ENCODE peak calls at places on chromosomes 6 and 20, in nine cellular contexts. K is heart left ventricle, N is uterus, I is A549, P is adrenal gland, F is tibial nerve, O is upper lobe of left lung, V is Peyer's patch, A is HCT116. E is an unnamed sample.

GRCh38 chr6:87706187-87706966 is 4.3 kb upstream of the AKIRIN2 start:
- DNase-seq in F (no peak), O (no peak), N (no peak), V (no peak), K (no peak), P (no peak), A (no peak), I (no peak), E (no peak)

GRCh38 chr20:61896058-61896961 is 169.4 kb downstream of the TAF4 start:
- DNase-seq in P (peak; percentile 60), K (no peak), I (peak; percentile 79), V (no peak), A (peak; percentile 12), N (no peak), O (no peak), F (no peak), E (no peak)

GRCh38 chr20:2706688-2707352 is 14.2 kb downstream of the EBF4 start:
- DNase-seq in F (no peak), V (no peak), N (no peak), A (no peak), P (no peak), I (no peak), K (no peak), O (no peak), E (no peak)

GRCh38 chr6:156885562-156885961 is 108.4 kb downstream of the ARID1B start:
- DNase-seq in F (no peak), N (no peak), K (no peak), V (no peak), A (no peak), I (no peak), O (no peak), P (no peak), E (no peak)

GRCh38 chr6:127980996-127981395 is 80.1 kb upstream of the THEMIS start:
- DNase-seq in K (no peak), F (no peak), A (no peak), N (no peak), P (no peak), V (no peak), O (no peak), I (no peak), E (no peak)

GRCh38 chr6:27495386-27496135 is 22.7 kb upstream of the ZNF184 start:
- DNase-seq in A (peak; percentile 59), I (peak; percentile 70), N (peak; percentile 48), K (peak; percentile 55), V (no peak), F (peak; percentile 33), P (peak; percentile 71), O (no peak), E (peak; percentile 12)

GRCh38 chr6:28747631-28748157 is 176.1 kb downstream of the TRIM27 start:
- DNase-seq in K (no peak), P (no peak), F (no peak), I (peak; percentile 51), V (no peak), A (peak; percentile 90), N (no peak), O (no peak), E (no peak)

GRCh38 chr20:48234951-48235350 is 449.7 kb upstream of the SULF2 start:
- DNase-seq in F (no peak), K (no peak), N (no peak), O (no peak), A (no peak), P (no peak), V (peak; percentile 10), I (no peak), E (no peak)

GRCh38 chr6:45075246-45075645 is 252.9 kb upstream of the RUNX2 start:
- DNase-seq in P (no peak), K (no peak), V (no peak), O (no peak), F (no peak), N (no peak), A (no peak), I (no peak), E (no peak)

GRCh38 chr6:11208267-11208666 is 24.2 kb downstream of the NEDD9 start:
- DNase-seq in I (no peak), O (no peak), P (no peak), A (no peak), K (no peak), N (no peak), V (no peak), F (no peak), E (no peak)

GRCh38 chr6:84764332-84765049 is at the start of gene TBX18:
- DNase-seq in N (peak; percentile 79), P (peak; percentile 90), I (peak; percentile 67), A (peak; percentile 85), F (peak; percentile 98), O (peak; percentile 39), K (peak; percentile 91), V (peak; percentile 74), E (peak; percentile 77)

GRCh38 chr6:113634352-113635163 is 222.6 kb upstream of the MARCKS start:
- DNase-seq in F (no peak), O (no peak), I (no peak), P (no peak), N (no peak), V (no peak), A (no peak), K (no peak), E (no peak)

GRCh38 chr20:3248167-3248992 is 9.4 kb upstream of the SLC4A11 start:
- DNase-seq in P (peak; percentile 63), K (peak; percentile 54), F (no peak), O (peak; percentile 30), N (no peak), I (no peak), A (no peak), V (peak; percentile 56), E (no peak)

GRCh38 chr6:100482698-100483097 is 18.0 kb upstream of the SIM1 start:
- DNase-seq in V (no peak), P (no peak), N (no peak), A (no peak), O (no peak), F (no peak), I (no peak), K (no peak), E (no peak)

GRCh38 chr6:29865648-29866047 is 38.0 kb downstream of the HLA-G start:
- DNase-seq in F (no peak), N (no peak), P (no peak), O (no peak), I (no peak), A (no peak), V (no peak), K (no peak), E (no peak)

GRCh38 chr6:36911946-36912555 is 26.3 kb downstream of the C6orf89 start:
- DNase-seq in N (no peak), I (no peak), P (no peak), F (no peak), K (no peak), V (no peak), A (no peak), O (no peak), E (no peak)

GRCh38 chr20:47989957-47990356 is 204.7 kb upstream of the SULF2 start:
- DNase-seq in A (no peak), V (no peak), K (no peak), F (no peak), P (no peak), I (no peak), O (no peak), N (no peak), E (no peak)

GRCh38 chr6:31928672-31928939 is 1.1 kb downstream of the C2 start:
- DNase-seq in F (no peak), N (no peak), O (no peak), V (no peak), A (no peak), P (no peak), K (no peak), I (no peak), E (no peak)
- H3K4me3 ChIP-seq in F (no peak overlapping the region), N (no peak overlapping the region), O (peak overlapping the region; percentile 49), V (no peak overlapping the region), A (no peak overlapping the region), P (no peak overlapping the region), K (no peak overlapping the region), I (no peak overlapping the region), E (no peak overlapping the region)

DNA sequence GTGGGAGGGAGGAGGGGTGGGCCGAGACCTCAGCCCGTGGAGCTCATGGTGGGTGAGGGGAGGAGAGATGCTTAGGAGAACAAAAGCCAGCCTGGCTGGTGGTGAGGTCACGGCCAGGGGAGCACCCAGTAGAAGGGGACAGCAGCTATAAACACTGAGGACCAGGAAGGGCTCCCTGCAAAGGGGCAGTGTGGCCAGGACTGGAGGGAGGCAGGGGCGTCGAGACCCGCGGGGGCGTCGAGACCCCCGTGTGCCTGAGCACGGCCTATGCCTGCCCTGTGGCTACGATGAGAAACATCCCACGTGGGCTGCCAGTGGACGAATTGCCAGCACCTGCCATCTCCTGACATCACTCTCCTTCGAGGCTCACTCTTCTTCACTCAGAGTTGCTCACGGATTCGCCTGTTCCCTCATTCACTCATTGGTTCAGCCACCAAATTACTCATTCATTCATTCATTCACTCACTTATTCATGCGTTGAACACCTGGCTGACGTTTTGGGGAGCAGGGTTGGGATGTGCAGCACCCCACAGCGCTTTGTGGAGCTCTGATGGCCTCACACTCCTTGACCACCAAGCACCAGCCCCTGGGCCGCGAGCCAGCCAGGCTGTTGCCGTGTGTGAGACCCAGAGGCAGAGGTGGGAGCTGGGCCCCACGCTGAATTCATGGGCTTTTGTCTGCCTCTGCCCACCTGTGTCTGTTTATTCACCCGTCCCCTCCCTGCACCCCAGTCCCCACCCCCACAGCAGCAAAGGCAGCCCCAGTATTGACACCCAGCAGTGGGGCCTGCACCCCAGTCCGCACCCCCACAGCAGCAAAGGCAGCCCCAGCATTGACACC is 61.2 kb upstream of the BHLHE23 start:
- DNase-seq in F (no peak), A (no peak), P (no peak), I (no peak), V (no peak), N (no peak), K (peak; percentile 4), O (no peak), E (no peak)
- TF ChIP-seq POLR2A in F (no peak), A (no peak), P (no peak), I (no peak), V (no peak), N (no peak), K (no peak), O (no peak), E (no peak)

GRCh38 chr6:35023601-35024000 is 117.5 kb downstream of the TCP11 start:
- DNase-seq in V (no peak), N (no peak), A (no peak), P (no peak), K (no peak), F (no peak), O (no peak), I (no peak), E (no peak)
- H3K4me3 ChIP-seq in V (no peak overlapping the region), N (no peak overlapping the region), A (no peak overlapping the region), P (no peak overlapping the region), K (no peak overlapping the region), F (no peak overlapping the region), O (no peak overlapping the region), I (no peak overlapping the region), E (no peak overlapping the region)

DNA sequence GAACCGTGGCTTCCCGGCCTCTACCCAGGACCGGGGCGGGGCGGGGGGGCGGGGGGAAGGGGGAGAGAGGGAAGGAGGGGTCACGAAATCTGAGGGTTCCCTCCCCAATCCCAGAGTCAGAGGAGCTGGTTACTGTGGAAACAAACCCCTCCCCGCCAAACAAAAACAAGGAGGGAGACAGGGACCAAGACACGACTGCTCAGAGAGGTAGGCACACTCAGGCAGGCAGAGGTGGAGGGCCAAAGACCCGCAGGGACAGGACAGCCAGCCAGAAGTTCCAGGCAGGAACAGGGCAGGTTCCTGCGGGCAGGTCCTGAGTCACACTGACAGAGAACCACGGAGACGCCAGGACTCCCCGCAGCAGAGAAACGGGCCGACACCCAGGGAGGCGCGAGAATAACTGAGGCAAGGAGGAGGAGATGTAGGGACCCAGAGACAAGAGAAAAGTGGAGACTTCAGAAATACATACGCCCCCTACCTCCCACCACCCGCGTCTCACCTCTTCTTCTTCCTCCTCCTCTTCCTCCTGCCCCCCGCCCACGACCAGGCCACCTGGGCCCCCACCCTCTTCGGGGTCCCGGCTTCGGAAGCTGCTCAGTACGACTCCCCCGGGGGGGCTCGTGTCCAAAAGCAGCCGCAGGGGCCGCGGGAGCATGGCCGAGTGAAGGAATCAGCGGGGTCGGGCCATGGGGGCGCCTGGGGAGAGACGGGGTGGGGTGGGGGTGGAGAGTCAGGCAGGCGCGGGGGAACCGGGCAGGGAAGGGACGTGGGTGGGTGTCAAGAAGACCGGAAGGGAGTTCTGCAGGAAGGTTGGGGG is 578 bp downstream of the RGL2 start:
- DNase-seq in I (peak; percentile 76), N (peak; percentile 87), P (peak; percentile 92), V (peak; percentile 62), A (peak; percentile 80), F (peak; percentile 67), O (peak; percentile 84), K (peak; percentile 74), E (no peak)
- TF ChIP-seq POLR2A in I (no peak), N (no peak), P (peak; percentile 25), V (no peak), A (peak; percentile 61), F (no peak), O (peak; percentile 28), K (no peak), E (peak; percentile 26)

E was measured in gastrocnemius medialis.